ENCODE peak calls at places on chromosomes 11 and 22, in five cellular contexts. P is A549, U is thoracic aorta, T is HCT116, Z is dorsolateral prefrontal cortex. S is an unnamed sample.

GRCh38 chr11:100705447-100705846 is 18.4 kb downstream of the ARHGAP42 start:
- DNase-seq in Z (no peak), U (no peak), T (no peak), P (no peak), S (no peak)

GRCh38 chr11:115616941-115617340 is 112.7 kb upstream of the CADM1 start:
- DNase-seq in P (no peak), U (no peak), T (no peak), Z (no peak), S (peak)

GRCh38 chr11:128299132-128299726 is 288.1 kb downstream of the ETS1 start:
- DNase-seq in P (no peak), T (no peak), Z (no peak), U (no peak), S (no peak)

GRCh38 chr11:61860054-61860903 is 31.1 kb downstream of the FADS3 start:
- DNase-seq in U (no peak), T (peak), P (no peak), Z (no peak), S (no peak)

GRCh38 chr11:121721961-121722360 is 269.2 kb upstream of the SORL1-AS1 start:
- DNase-seq in P (no peak), U (no peak), T (no peak), Z (peak), S (no peak)

GRCh38 chr11:117143390-117143789 is 697 bp upstream of the PAFAH1B2 start:
- DNase-seq in U (no peak), P (peak), Z (peak), T (no peak), S (no peak)

GRCh38 chr22:23401111-23401909 is 178.8 kb downstream of the IGLL1 start:
- DNase-seq in Z (no peak), P (no peak), T (no peak), U (no peak), S (peak)

GRCh38 chr22:42865536-42865935 is 8.5 kb upstream of the ARFGAP3 start:
- DNase-seq in P (no peak), T (no peak), U (no peak), Z (no peak), S (no peak)

GRCh38 chr11:73366265-73366610 is 10.0 kb upstream of the RELT start:
- DNase-seq in U (no peak), P (no peak), Z (no peak), T (no peak), S (no peak)

GRCh38 chr22:31344369-31345330 is 1.5 kb downstream of the PATZ1 start:
- DNase-seq in T (no peak), P (no peak), U (no peak), Z (no peak), S (no peak)
- H3K27ac ChIP-seq in T (peak), P (peak), U (peak), Z (peak), S (peak)

GRCh38 chr11:74909363-74909762 is 39.5 kb downstream of the XRRA1 start:
- DNase-seq in T (no peak), U (no peak), Z (no peak), P (no peak), S (no peak)
- H3K27ac ChIP-seq in T (no peak), U (no peak), Z (no peak), P (no peak), S (no peak)

GRCh38 chr11:12827929-12828812 is 153.9 kb downstream of the TEAD1 start:
- DNase-seq in Z (no peak), U (no peak), T (no peak), P (no peak), S (no peak)
- H3K27ac ChIP-seq in Z (peak), U (peak), T (no peak), P (peak), S (peak)

GRCh38 chr22:20239063-20239950 is 28.8 kb downstream of the RTN4R start:
- DNase-seq in P (no peak), T (no peak), U (no peak), Z (peak), S (no peak)

GRCh38 chr22:20240900-20241299 is 27.2 kb downstream of the RTN4R start:
- DNase-seq in U (no peak), Z (no peak), T (no peak), P (no peak), S (no peak)

GRCh38 chr22:20239951-20240773 is 28.0 kb downstream of the RTN4R start:
- DNase-seq in P (no peak), Z (peak), U (no peak), T (no peak), S (no peak)

GRCh38 chr22:20237480-20238440 is 30.4 kb downstream of the RTN4R start:
- DNase-seq in P (no peak), Z (no peak), T (no peak), U (no peak), S (no peak)

DNA sequence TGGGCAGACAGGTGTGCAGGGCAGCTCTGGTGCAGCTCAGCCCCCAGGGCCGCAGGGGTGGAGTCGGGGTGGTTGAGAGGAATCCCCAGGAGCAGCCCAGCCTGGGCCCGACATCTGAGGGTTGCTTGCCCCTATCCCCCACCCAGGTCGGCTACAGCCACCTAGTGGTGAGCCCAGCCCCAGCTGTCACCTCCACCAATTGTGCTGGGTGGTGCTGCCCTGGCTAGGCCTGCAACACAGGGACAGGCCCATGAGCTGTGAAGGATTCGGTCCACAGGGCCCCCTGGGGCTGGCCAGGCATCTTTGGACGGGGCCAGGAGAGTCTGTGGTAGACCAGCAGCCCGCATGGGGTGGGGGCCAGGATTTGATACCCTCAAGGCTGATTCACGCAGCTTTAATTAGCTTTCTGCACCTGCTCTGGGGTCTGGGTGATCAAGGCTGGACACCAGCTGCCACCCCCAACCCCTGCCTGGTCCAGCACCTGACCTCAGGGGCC is 29.5 kb downstream of the RTN4R start:
- DNase-seq in T (peak), P (peak), U (no peak), Z (no peak), S (no peak)
- H3K27ac ChIP-seq in T (no peak), P (no peak), U (no peak), Z (peak), S (no peak)